ENCODE peak calls at places on chromosomes 3 and 15, in eight cellular contexts. I, D, K, A, C, J, Z and R are unnamed samples.

GRCh38 chr3:193783166-193783896 is 190.3 kb downstream of the OPA1 start:
- DNase-seq in I (no peak), D (no peak), K (peak), A (no peak), C (no peak), J (no peak), Z (no peak), R (no peak)

GRCh38 chr3:14411166-14411526 is 8.7 kb downstream of the SLC6A6 start:
- DNase-seq in I (no peak), D (no peak), K (no peak), A (no peak), C (no peak), J (no peak), Z (no peak), R (no peak)

GRCh38 chr3:134039161-134039862 is 9.6 kb upstream of the SLCO2A1 start:
- DNase-seq in I (no peak), D (no peak), K (peak), A (no peak), C (no peak), J (peak), Z (no peak), R (peak)

GRCh38 chr3:44988073-44988472 is 12.0 kb downstream of the EXOSC7 start:
- DNase-seq in I (no peak), D (peak), K (peak), A (no peak), C (no peak), J (no peak), Z (no peak), R (no peak)

GRCh38 chr3:127908202-127908601 is 6.8 kb upstream of the KBTBD12 start:
- DNase-seq in I (peak), D (no peak), K (no peak), A (no peak), C (no peak), J (no peak), Z (no peak), R (no peak)

GRCh38 chr15:94206463-94207167 is 24.7 kb upstream of the MCTP2 start:
- DNase-seq in I (no peak), D (peak), K (no peak), A (peak), C (no peak), J (no peak), Z (no peak), R (no peak)

GRCh38 chr3:126321490-126321889 is 35.7 kb downstream of the KLF15 start:
- DNase-seq in I (no peak), D (no peak), K (no peak), A (no peak), C (no peak), J (no peak), Z (no peak), R (peak)

GRCh38 chr15:26682765-26683164 is 90.1 kb downstream of the GABRB3 start:
- DNase-seq in I (no peak), D (no peak), K (no peak), A (no peak), C (no peak), J (no peak), Z (no peak), R (no peak)

GRCh38 chr3:134795776-134796312 is 784 bp downstream of the EPHB1 start:
- DNase-seq in I (no peak), D (peak), K (peak), A (no peak), C (no peak), J (no peak), Z (no peak), R (peak)

GRCh38 chr15:50186752-50187151 is 4.8 kb downstream of the SLC27A2 start:
- DNase-seq in I (no peak), D (no peak), K (no peak), A (no peak), C (no peak), J (no peak), Z (no peak), R (no peak)

GRCh38 chr15:38424101-38424552 is 29.8 kb upstream of the FAM98B start:
- DNase-seq in I (no peak), D (no peak), K (no peak), A (no peak), C (no peak), J (no peak), Z (no peak), R (no peak)

GRCh38 chr3:85037203-85037602 is 78.4 kb downstream of the CADM2 start:
- DNase-seq in I (no peak), D (no peak), K (no peak), A (no peak), C (no peak), J (no peak), Z (no peak), R (no peak)

GRCh38 chr15:67834249-67834592 is 5.6 kb downstream of the RNU6-1 start:
- DNase-seq in I (no peak), D (peak), K (no peak), A (no peak), C (no peak), J (no peak), Z (peak), R (no peak)

GRCh38 chr15:58641660-58642059 is 107.8 kb downstream of the ADAM10 start:
- DNase-seq in I (no peak), D (no peak), K (no peak), A (no peak), C (no peak), J (no peak), Z (no peak), R (no peak)

GRCh38 chr3:43674345-43675085 is 16.2 kb upstream of the ABHD5 start:
- DNase-seq in I (no peak), D (no peak), K (no peak), A (no peak), C (no peak), J (no peak), Z (no peak), R (no peak)

GRCh38 chr15:71683401-71684274 is 126.7 kb upstream of the NR2E3 start:
- DNase-seq in I (no peak), D (peak), K (no peak), A (peak), C (no peak), J (no peak), Z (no peak), R (no peak)

GRCh38 chr3:38247366-38248035 is 18.1 kb upstream of the SLC22A13 start:
- DNase-seq in I (no peak), D (peak), K (peak), A (peak), C (no peak), J (no peak), Z (no peak), R (no peak)

GRCh38 chr3:168260859-168261258 is 165.1 kb upstream of the GOLIM4 start:
- DNase-seq in I (no peak), D (no peak), K (no peak), A (no peak), C (no peak), J (no peak), Z (no peak), R (no peak)

GRCh38 chr3:171846594-171846993 is 3.4 kb downstream of the TMEM212 start:
- DNase-seq in I (no peak), D (peak), K (no peak), A (peak), C (no peak), J (no peak), Z (peak), R (no peak)

GRCh38 chr3:156432563-156432962 is 122.4 kb downstream of the SSR3 start:
- DNase-seq in I (no peak), D (no peak), K (no peak), A (no peak), C (no peak), J (no peak), Z (no peak), R (no peak)

GRCh38 chr15:40251455-40252140 is 12.7 kb downstream of the PAK6 start:
- DNase-seq in I (no peak), D (no peak), K (no peak), A (no peak), C (no peak), J (no peak), Z (no peak), R (no peak)

GRCh38 chr3:149553781-149554451 is 79.4 kb downstream of the TM4SF4 start:
- DNase-seq in I (no peak), D (peak), K (peak), A (peak), C (no peak), J (no peak), Z (no peak), R (no peak)

GRCh38 chr3:85808750-85809149 is 850.0 kb downstream of the CADM2 start:
- DNase-seq in I (no peak), D (no peak), K (no peak), A (no peak), C (no peak), J (no peak), Z (no peak), R (no peak)

GRCh38 chr3:50474717-50475116 is 28.7 kb downstream of the CACNA2D2 start:
- DNase-seq in I (no peak), D (peak), K (peak), A (peak), C (no peak), J (no peak), Z (no peak), R (no peak)

GRCh38 chr15:78808550-78808949 is 2.7 kb downstream of the ADAMTS7 start:
- DNase-seq in I (no peak), D (peak), K (peak), A (peak), C (no peak), J (peak), Z (peak), R (no peak)
- TF ChIP-seq CTCF in I (peak), D (peak), K (peak), A (peak), C (no peak), J (no peak), Z (peak), R (peak)

DNA sequence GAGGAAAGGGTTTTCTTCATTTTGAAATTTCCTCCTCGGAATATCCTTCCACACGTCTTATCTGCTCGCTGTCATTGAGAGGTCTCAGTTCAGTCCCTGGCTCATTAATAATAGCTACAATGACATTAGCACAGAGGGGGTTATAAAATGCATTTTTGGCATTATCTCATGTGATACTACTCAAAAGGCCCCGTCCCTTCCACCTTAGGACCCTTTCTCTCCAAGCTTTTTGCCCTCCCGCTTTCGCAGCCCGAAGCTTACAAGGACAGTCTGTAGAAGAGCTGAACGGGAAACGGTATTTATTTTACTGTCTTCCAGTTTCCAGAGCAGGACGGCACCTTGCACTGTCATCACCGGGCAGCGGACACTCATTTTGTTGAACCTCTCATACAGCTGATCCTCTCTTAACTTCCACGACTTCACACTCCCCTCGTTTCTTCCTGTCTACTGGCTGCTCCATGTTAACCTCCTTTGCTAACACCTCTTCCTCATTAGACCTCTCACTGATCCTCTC is 5.6 kb upstream of the PLEKHO2 start:
- DNase-seq in I (no peak), D (no peak), K (no peak), A (no peak), C (no peak), J (no peak), Z (no peak), R (no peak)
- TF ChIP-seq CTCF in I (no peak), D (no peak), K (no peak), A (peak), C (no peak), J (no peak), Z (no peak), R (no peak)

GRCh38 chr3:161449784-161450183 is 46.8 kb upstream of the OTOL1 start:
- DNase-seq in I (no peak), D (no peak), K (no peak), A (no peak), C (no peak), J (no peak), Z (no peak), R (no peak)
- TF ChIP-seq CTCF in I (no peak), D (no peak), K (no peak), A (no peak), C (no peak), J (no peak), Z (no peak), R (no peak)

GRCh38 chr15:31366169-31366734 is 39.6 kb downstream of the KLF13 start:
- DNase-seq in I (no peak), D (peak), K (peak), A (peak), C (peak), J (peak), Z (no peak), R (no peak)
- TF ChIP-seq CTCF in I (no peak), D (no peak), K (peak), A (no peak), C (peak), J (no peak), Z (no peak), R (no peak)

DNA sequence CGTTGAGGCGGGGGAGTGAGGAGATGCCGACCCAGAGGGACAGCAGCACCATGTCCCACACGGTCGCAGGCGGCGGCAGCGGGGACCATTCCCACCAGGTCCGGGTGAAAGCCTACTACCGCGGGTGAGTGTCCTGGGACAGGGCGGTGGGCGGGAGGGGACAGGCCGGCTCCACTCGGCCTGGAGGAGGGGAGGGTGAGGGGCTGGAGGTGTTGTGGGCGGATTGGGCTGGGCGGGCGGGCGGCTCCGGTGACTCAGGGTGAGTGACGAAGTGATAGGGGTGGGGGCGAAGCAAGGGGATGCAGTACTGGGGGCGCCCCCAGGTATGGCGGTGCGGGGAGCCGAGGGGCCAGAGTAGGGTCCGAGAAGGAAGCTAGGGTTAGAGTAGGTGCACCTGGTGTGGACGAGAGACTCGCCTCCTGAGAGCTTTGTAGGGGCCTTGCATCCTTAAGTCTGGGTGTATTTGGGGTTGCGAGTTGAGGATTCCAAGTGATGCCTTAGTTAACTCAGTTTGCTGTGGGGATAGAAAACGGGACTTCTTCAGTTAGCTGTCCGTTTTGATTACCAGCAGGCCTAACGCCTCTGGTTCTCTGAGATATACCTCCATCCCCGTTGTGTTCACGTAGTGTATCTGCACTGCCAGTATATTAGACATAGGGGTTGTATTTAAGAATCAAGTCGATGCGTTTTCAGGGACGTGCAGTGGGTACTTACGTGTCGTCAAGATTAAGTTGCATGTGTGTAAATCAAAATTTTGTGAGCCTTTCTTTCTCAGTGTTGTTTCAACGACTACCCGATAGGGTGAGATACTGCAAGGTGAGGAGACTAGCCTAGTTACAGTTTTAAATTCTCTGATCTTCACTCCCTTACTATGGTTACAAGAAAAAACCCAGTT is 670 bp downstream of the PRKCI start:
- DNase-seq in I (no peak), D (peak), K (peak), A (peak), C (no peak), J (peak), Z (peak), R (no peak)
- TF ChIP-seq CTCF in I (no peak), D (no peak), K (no peak), A (peak), C (no peak), J (no peak), Z (no peak), R (peak)

GRCh38 chr15:25441111-25441510 is 2.3 kb upstream of the UBE3A start:
- DNase-seq in I (no peak), D (no peak), K (no peak), A (no peak), C (no peak), J (no peak), Z (no peak), R (no peak)

GRCh38 chr15:25439456-25439836 is 622 bp upstream of the UBE3A start:
- DNase-seq in I (no peak), D (peak), K (peak), A (no peak), C (no peak), J (peak), Z (peak), R (no peak)

GRCh38 chr15:25437751-25438600 is 848 bp downstream of the UBE3A start:
- DNase-seq in I (no peak), D (peak), K (peak), A (peak), C (peak), J (peak), Z (peak), R (peak)

GRCh38 chr15:25436707-25437106 is 2.1 kb downstream of the UBE3A start:
- DNase-seq in I (no peak), D (no peak), K (no peak), A (no peak), C (no peak), J (no peak), Z (no peak), R (no peak)

GRCh38 chr15:25438601-25439455 is at the start of gene UBE3A:
- DNase-seq in I (peak), D (peak), K (peak), A (peak), C (peak), J (peak), Z (peak), R (peak)
- TF ChIP-seq CTCF in I (no peak), D (no peak), K (peak), A (peak), C (peak), J (peak), Z (peak), R (peak)

DNA sequence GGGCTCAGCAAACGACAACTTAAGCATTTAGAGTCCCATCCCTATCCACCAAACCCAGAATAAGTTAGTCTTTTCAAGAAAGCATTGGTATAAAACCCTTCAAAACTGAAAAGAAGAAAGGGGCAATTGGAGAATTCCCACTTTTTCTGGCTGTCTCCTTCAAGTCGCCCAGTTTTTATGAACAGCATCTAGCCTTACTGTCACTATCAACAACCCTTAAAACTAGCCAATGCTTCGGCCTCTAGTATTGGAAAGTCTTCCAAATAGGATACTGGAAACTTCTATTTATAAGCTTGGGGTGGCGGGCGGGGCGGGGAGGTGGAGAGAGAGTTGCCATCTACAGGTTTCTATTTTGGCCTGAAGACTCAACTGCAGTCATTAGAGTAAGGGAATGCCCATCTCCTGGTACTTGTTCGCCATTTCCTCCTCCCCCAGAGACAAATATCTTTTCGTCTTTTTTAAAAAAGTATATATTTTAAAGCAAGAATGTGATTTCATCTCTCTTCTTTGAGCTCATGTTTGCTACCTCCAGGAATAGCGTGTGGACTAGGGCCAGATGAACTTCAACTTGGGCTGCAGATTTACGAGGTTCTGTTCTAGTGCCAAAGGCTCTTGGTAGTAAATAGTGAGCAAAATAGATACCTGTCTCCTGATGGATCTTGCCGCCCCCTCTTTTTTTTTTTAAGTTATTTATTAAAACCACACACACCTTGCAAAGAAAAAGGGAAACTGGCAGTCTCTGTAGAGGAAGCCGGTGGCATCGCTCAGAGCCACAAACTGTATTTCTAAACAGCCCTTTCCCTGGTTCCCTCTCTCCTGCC is 2.7 kb downstream of the BCL6 start:
- DNase-seq in I (peak), D (peak), K (peak), A (peak), C (peak), J (peak), Z (no peak), R (no peak)
- TF ChIP-seq CTCF in I (no peak), D (no peak), K (no peak), A (peak), C (no peak), J (no peak), Z (no peak), R (no peak)